ENCODE peak calls at places on chromosomes 11 and 22, in five cellular contexts. D, G, J, U and R are unnamed samples.

GRCh38 chr11:74978041-74978440 is 10.7 kb upstream of the NEU3 start:
- DNase-seq in D (no peak), G (no peak), J (no peak), U (no peak), R (no peak)

GRCh38 chr11:61516675-61517516 is 8.3 kb downstream of the LRRC10B start:
- DNase-seq in D (peak; percentile 21), G (no peak), J (no peak), U (no peak), R (peak; percentile 34)

GRCh38 chr11:304915-305833 is 2.4 kb upstream of the IFITM2 start:
- DNase-seq in D (peak; percentile 55), G (no peak), J (no peak), U (peak; percentile 78), R (peak; percentile 90)

GRCh38 chr11:60170566-60170965 is 12.3 kb downstream of the MS4A6A start:
- DNase-seq in D (no peak), G (no peak), J (no peak), U (no peak), R (no peak)

GRCh38 chr11:73199446-73199845 is 18.6 kb upstream of the P2RY2 start:
- DNase-seq in D (no peak), G (no peak), J (no peak), U (no peak), R (no peak)

GRCh38 chr22:38007330-38007902 is 23.1 kb upstream of the SOX10 start:
- DNase-seq in D (no peak), G (no peak), J (no peak), U (no peak), R (no peak)

GRCh38 chr11:35330924-35331323 is 88.4 kb downstream of the SLC1A2 start:
- DNase-seq in D (no peak), G (no peak), J (no peak), U (no peak), R (no peak)

GRCh38 chr22:17964153-17964552 is 60.2 kb downstream of the MICAL3 start:
- DNase-seq in D (no peak), G (no peak), J (no peak), U (no peak), R (peak; percentile 23)

GRCh38 chr11:69078508-69078907 is 29.8 kb downstream of the TPCN2 start:
- DNase-seq in D (no peak), G (no peak), J (no peak), U (no peak), R (no peak)

GRCh38 chr11:134472188-134472455 is 60.1 kb upstream of the B3GAT1 start:
- DNase-seq in D (no peak), G (peak; percentile 45), J (no peak), U (no peak), R (no peak)

GRCh38 chr22:41690476-41690875 is 1.8 kb upstream of the SNU13 start:
- DNase-seq in D (no peak), G (no peak), J (no peak), U (no peak), R (no peak)

GRCh38 chr11:133901999-133902398 is 54.8 kb downstream of the IGSF9B start:
- DNase-seq in D (no peak), G (no peak), J (no peak), U (no peak), R (no peak)

GRCh38 chr22:43846966-43847365 is 15.3 kb downstream of the SULT4A1 start:
- DNase-seq in D (no peak), G (no peak), J (no peak), U (no peak), R (no peak)

GRCh38 chr22:45629469-45630089 is 42.1 kb upstream of the ATXN10 start:
- DNase-seq in D (peak; percentile 78), G (no peak), J (no peak), U (no peak), R (no peak)